ENCODE peak calls at places on chromosomes 7 and 10, in ten cellular contexts. R is GM12878, S is kidney, D is brain microvascular endothelial cell, T is adrenal gland, I is retinal pigment epithelial cell, X is H7, V is prostate gland, L is hepatocyte, J is HFF-Myc. Y is an unnamed sample.

GRCh38 chr7:64307254-64308018 is 6.3 kb upstream of the ZNF736 start:
- DNase-seq in R (peak; percentile 89), S (peak; percentile 98), D (peak; percentile 73), T (peak; percentile 99), I (peak; percentile 69), X (no peak), V (peak; percentile 96), L (no peak), J (peak; percentile 38), Y (peak; percentile 96)

GRCh38 chr7:105306160-105306784 is 82.4 kb downstream of the SRPK2 start:
- DNase-seq in R (no peak), S (no peak), D (no peak), T (no peak), I (no peak), X (no peak), V (peak; percentile 12), L (no peak), J (no peak), Y (no peak)

GRCh38 chr10:131531265-131532190 is 220.0 kb upstream of the TCERG1L start:
- DNase-seq in R (no peak), S (no peak), D (no peak), T (no peak), I (no peak), X (no peak), V (no peak), L (no peak), J (no peak), Y (no peak)

GRCh38 chr7:95342029-95342428 is 17.7 kb upstream of the PON1 start:
- DNase-seq in R (no peak), S (no peak), D (no peak), T (no peak), I (no peak), X (no peak), V (no peak), L (no peak), J (no peak), Y (no peak)

GRCh38 chr10:104246981-104247380 is 7.7 kb upstream of the GSTO1 start:
- DNase-seq in R (no peak), S (no peak), D (no peak), T (no peak), I (no peak), X (no peak), V (no peak), L (no peak), J (no peak), Y (no peak)

GRCh38 chr7:51645707-51646298 is 329.2 kb upstream of the COBL start:
- DNase-seq in R (no peak), S (no peak), D (no peak), T (no peak), I (no peak), X (peak; percentile 41), V (no peak), L (no peak), J (no peak), Y (no peak)

GRCh38 chr10:106625761-106626160 is 538.7 kb downstream of the SORCS1 start:
- DNase-seq in R (no peak), S (no peak), D (no peak), T (no peak), I (no peak), X (no peak), V (no peak), L (no peak), J (no peak), Y (no peak)

GRCh38 chr10:598415-599170 is 90.9 kb downstream of the DIP2C start:
- DNase-seq in R (no peak), S (no peak), D (peak; percentile 94), T (no peak), I (peak; percentile 91), X (peak; percentile 85), V (no peak), L (peak; percentile 47), J (peak; percentile 56), Y (no peak)

GRCh38 chr7:73555411-73555982 is 2.0 kb downstream of the BCL7B start:
- DNase-seq in R (no peak), S (no peak), D (no peak), T (no peak), I (no peak), X (no peak), V (no peak), L (no peak), J (no peak), Y (no peak)

GRCh38 chr10:60281331-60281730 is 108.3 kb downstream of the ANK3 start:
- DNase-seq in R (no peak), S (no peak), D (no peak), T (no peak), I (no peak), X (no peak), V (no peak), L (no peak), J (no peak), Y (no peak)

GRCh38 chr10:125038637-125039036 is 96.7 kb downstream of the ZRANB1 start:
- DNase-seq in R (no peak), S (peak; percentile 67), D (no peak), T (no peak), I (no peak), X (peak; percentile 77), V (peak; percentile 46), L (no peak), J (no peak), Y (peak; percentile 76)
- H3K4me3 ChIP-seq in R (no peak overlapping the region), S (no peak overlapping the region), D (no peak overlapping the region), T (no peak overlapping the region), I (no peak overlapping the region), X (no peak overlapping the region), V (no peak overlapping the region), L (no peak overlapping the region), J (no peak overlapping the region), Y (no peak overlapping the region)

GRCh38 chr7:134671670-134672069 is 25.0 kb downstream of the BPGM start:
- DNase-seq in R (no peak), S (no peak), D (no peak), T (no peak), I (peak; percentile 66), X (no peak), V (no peak), L (no peak), J (no peak), Y (no peak)

GRCh38 chr7:134669388-134669787 is 22.7 kb downstream of the BPGM start:
- DNase-seq in R (no peak), S (no peak), D (no peak), T (no peak), I (no peak), X (no peak), V (no peak), L (no peak), J (no peak), Y (no peak)

GRCh38 chr7:134667899-134668298 is 21.2 kb downstream of the BPGM start:
- DNase-seq in R (no peak), S (no peak), D (no peak), T (no peak), I (no peak), X (no peak), V (no peak), L (no peak), J (no peak), Y (no peak)

GRCh38 chr7:134674424-134674823 is 27.8 kb downstream of the BPGM start:
- DNase-seq in R (no peak), S (no peak), D (no peak), T (no peak), I (no peak), X (no peak), V (no peak), L (no peak), J (no peak), Y (no peak)

GRCh38 chr7:134669845-134670373 is 23.3 kb downstream of the BPGM start:
- DNase-seq in R (peak; percentile 23), S (peak; percentile 82), D (peak; percentile 94), T (peak; percentile 88), I (peak; percentile 67), X (no peak), V (peak; percentile 42), L (peak; percentile 49), J (peak; percentile 84), Y (peak; percentile 59)
- H3K4me3 ChIP-seq in R (no peak overlapping the region), S (no peak overlapping the region), D (peak overlapping the region; percentile 4), T (no peak overlapping the region), I (no peak overlapping the region), X (no peak overlapping the region), V (no peak overlapping the region), L (no peak overlapping the region), J (no peak overlapping the region), Y (no peak overlapping the region)

GRCh38 chr10:121844537-121844936 is 83.3 kb downstream of the ATE1 start:
- DNase-seq in R (no peak), S (no peak), D (no peak), T (no peak), I (no peak), X (no peak), V (no peak), L (no peak), J (no peak), Y (no peak)

GRCh38 chr10:121843379-121843778 is 84.5 kb downstream of the ATE1 start:
- DNase-seq in R (no peak), S (no peak), D (no peak), T (no peak), I (no peak), X (no peak), V (no peak), L (no peak), J (no peak), Y (no peak)

GRCh38 chr10:121848082-121848481 is 79.7 kb downstream of the ATE1 start:
- DNase-seq in R (no peak), S (no peak), D (no peak), T (no peak), I (no peak), X (no peak), V (no peak), L (no peak), J (no peak), Y (no peak)

GRCh38 chr10:121846555-121846954 is 81.3 kb downstream of the ATE1 start:
- DNase-seq in R (no peak), S (no peak), D (no peak), T (no peak), I (no peak), X (no peak), V (no peak), L (no peak), J (no peak), Y (no peak)

GRCh38 chr10:121845044-121845784 is 82.6 kb downstream of the ATE1 start:
- DNase-seq in R (no peak), S (no peak), D (no peak), T (no peak), I (no peak), X (no peak), V (no peak), L (no peak), J (no peak), Y (no peak)
- H3K4me3 ChIP-seq in R (no peak overlapping the region), S (no peak overlapping the region), D (no peak overlapping the region), T (no peak overlapping the region), I (no peak overlapping the region), X (no peak overlapping the region), V (no peak overlapping the region), L (no peak overlapping the region), J (no peak overlapping the region), Y (no peak overlapping the region)

DNA sequence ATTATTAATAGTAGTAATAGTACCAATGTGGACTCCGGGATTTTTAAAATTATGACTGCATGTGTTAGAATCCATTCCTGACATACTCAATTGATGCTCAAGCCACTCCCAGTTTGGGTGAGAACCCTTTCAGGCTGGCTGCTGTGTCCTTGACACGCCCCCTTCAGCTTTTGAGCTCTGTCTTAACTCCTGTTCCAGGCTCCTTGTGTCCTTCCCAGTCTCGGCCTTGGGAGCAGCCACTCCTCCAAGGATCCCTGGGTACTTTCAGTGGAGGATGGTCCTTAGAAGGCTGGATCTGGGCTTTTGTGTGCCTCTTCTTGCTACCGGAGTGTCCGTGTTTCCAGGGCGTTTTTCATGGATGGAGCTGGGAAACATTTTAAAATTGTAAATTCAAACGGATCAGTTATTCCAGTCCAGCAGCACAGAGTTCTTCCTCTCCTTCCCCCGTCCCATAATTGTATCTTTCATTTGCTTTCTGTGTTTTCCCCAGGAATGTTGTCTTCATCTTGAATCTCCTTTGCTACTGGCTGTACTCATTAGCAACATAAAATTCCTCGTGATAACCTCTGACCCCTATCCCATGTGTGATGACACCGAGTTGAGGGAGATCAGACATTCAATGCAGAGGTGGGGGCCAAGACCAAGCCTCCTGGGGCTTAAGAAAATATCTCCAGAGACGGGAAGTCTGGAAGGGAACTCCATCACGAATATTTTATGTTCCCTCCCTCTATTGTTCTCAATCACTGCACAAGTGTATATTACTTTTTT is 40.0 kb upstream of the PFKFB3 start:
- DNase-seq in R (no peak), S (no peak), D (no peak), T (peak; percentile 84), I (no peak), X (peak; percentile 70), V (no peak), L (peak; percentile 38), J (no peak), Y (no peak)
- H3K4me3 ChIP-seq in R (peak overlapping the region; percentile 56), S (peak overlapping the region; percentile 54), D (peak overlapping the region; percentile 53), T (no peak overlapping the region), I (peak overlapping the region; percentile 48), X (peak overlapping the region; percentile 45), V (peak overlapping the region; percentile 52), L (no peak overlapping the region), J (peak overlapping the region; percentile 63), Y (peak overlapping the region; percentile 86)